ENCODE peak calls at places on chromosomes 7 and 10, in five cellular contexts. X is non-pigmented ciliary epithelial cell; P is naive thymus-derived CD8-positive, alpha-beta T cell; Q is H54; I is fibroblast of the aortic adventitia. W is an unnamed sample.

GRCh38 chr10:95229724-95230627 is 35.9 kb downstream of the ACSM6 start:
- DNase-seq in X (peak; percentile 97), P (no peak), Q (peak; percentile 52), I (peak; percentile 94), W (peak; percentile 94)

GRCh38 chr10:125812128-125812527 is 10.9 kb downstream of the UROS start:
- DNase-seq in X (peak; percentile 30), P (no peak), Q (no peak), I (peak; percentile 29), W (peak; percentile 42)

GRCh38 chr7:29274156-29275017 is 79.8 kb downstream of the CHN2 start:
- DNase-seq in X (no peak), P (no peak), Q (no peak), I (peak; percentile 84), W (no peak)

GRCh38 chr7:85851571-85852193 is 664.8 kb upstream of the SEMA3D start:
- DNase-seq in X (peak; percentile 36), P (no peak), Q (no peak), I (peak; percentile 81), W (peak; percentile 63)

GRCh38 chr10:61896854-61897661 is 4.4 kb upstream of the ARID5B start:
- DNase-seq in X (no peak), P (peak; percentile 32), Q (no peak), I (peak; percentile 83), W (peak; percentile 53)

GRCh38 chr7:150668472-150668911 is 17.0 kb upstream of the GIMAP2 start:
- DNase-seq in X (no peak), P (peak; percentile 52), Q (no peak), I (no peak), W (no peak)

GRCh38 chr7:30927040-30927439 is 15.4 kb downstream of the AQP1 start:
- DNase-seq in X (no peak), P (no peak), Q (no peak), I (no peak), W (no peak)

GRCh38 chr7:25167262-25167843 is 42.3 kb upstream of the CYCS start:
- DNase-seq in X (no peak), P (no peak), Q (no peak), I (peak; percentile 2), W (no peak)

GRCh38 chr7:3300221-3300650 is 816 bp upstream of the SDK1 start:
- DNase-seq in X (no peak), P (no peak), Q (peak; percentile 52), I (no peak), W (no peak)

W was measured in astrocyte of the spinal cord.